ENCODE peak calls at places on chromosomes 3 and 15, in ten cellular contexts. T is T-helper 9 cell; F is GM23248; C is progenitor cell of endocrine pancreas; U is OCI-LY7; L is hepatocyte; N is endothelial cell; K is AG04450; P is stimulated activated CD8-positive, alpha-beta memory T cell treated with anti-CD3 and anti-CD28 coated beads, Interleukin-4, amount 100 ng/mL, for 1 hour; J is activated CD4-positive, alpha-beta memory T cell treated with anti-CD3 and anti-CD28 coated beads for 36 hours. W is an unnamed sample.

GRCh38 chr3:127074900-127075360 is 92.0 kb downstream of the PLXNA1 start:
- DNase-seq in T (no peak), F (peak), C (no peak), U (peak), L (no peak), N (no peak), K (no peak), P (no peak), J (no peak), W (peak)

GRCh38 chr15:41561104-41561776 is 2.2 kb downstream of the TYRO3 start:
- DNase-seq in T (no peak), F (no peak), C (no peak), U (no peak), L (no peak), N (no peak), K (no peak), P (no peak), J (no peak), W (no peak)

GRCh38 chr3:100316656-100317069 is 17.9 kb upstream of the NIT2 start:
- DNase-seq in T (no peak), F (peak), C (no peak), U (peak), L (peak), N (peak), K (peak), P (no peak), J (peak), W (peak)

GRCh38 chr15:62068071-62068786 is 1.5 kb downstream of the C2CD4A start:
- DNase-seq in T (peak), F (peak), C (peak), U (no peak), L (peak), N (peak), K (no peak), P (no peak), J (peak), W (peak)

GRCh38 chr15:61173899-61174689 is 55.0 kb downstream of the RORA start:
- DNase-seq in T (no peak), F (no peak), C (no peak), U (no peak), L (no peak), N (no peak), K (no peak), P (no peak), J (no peak), W (no peak)

GRCh38 chr15:81940467-81941451 is 105.1 kb downstream of the MEX3B start:
- DNase-seq in T (no peak), F (peak), C (no peak), U (no peak), L (no peak), N (no peak), K (peak), P (no peak), J (no peak), W (no peak)

GRCh38 chr15:88018865-88019626 is 237.5 kb downstream of the NTRK3 start:
- DNase-seq in T (no peak), F (peak), C (no peak), U (no peak), L (peak), N (no peak), K (no peak), P (no peak), J (no peak), W (no peak)

GRCh38 chr3:156820687-156821070 is 5.5 kb upstream of the LEKR1 start:
- DNase-seq in T (no peak), F (peak), C (no peak), U (no peak), L (no peak), N (no peak), K (no peak), P (no peak), J (no peak), W (no peak)

GRCh38 chr3:105786241-105786640 is 82.6 kb downstream of the CBLB start:
- DNase-seq in T (no peak), F (no peak), C (no peak), U (no peak), L (no peak), N (no peak), K (no peak), P (no peak), J (no peak), W (no peak)

GRCh38 chr15:38253448-38253847 is 812 bp downstream of the SPRED1 start:
- DNase-seq in T (no peak), F (peak), C (no peak), U (peak), L (peak), N (no peak), K (no peak), P (no peak), J (no peak), W (no peak)

GRCh38 chr3:110667216-110667615 is 404.4 kb upstream of the NECTIN3 start:
- DNase-seq in T (no peak), F (no peak), C (no peak), U (no peak), L (no peak), N (no peak), K (no peak), P (no peak), J (no peak), W (no peak)

GRCh38 chr15:59290311-59291213 is 82.1 kb downstream of the MYO1E start:
- DNase-seq in T (no peak), F (no peak), C (no peak), U (peak), L (no peak), N (no peak), K (no peak), P (no peak), J (no peak), W (no peak)

GRCh38 chr3:146148468-146148931 is 12.5 kb downstream of the PLOD2 start:
- DNase-seq in T (no peak), F (peak), C (no peak), U (no peak), L (no peak), N (no peak), K (no peak), P (no peak), J (no peak), W (no peak)

GRCh38 chr15:42091753-42092665 is 2.4 kb downstream of the PLA2G4D start:
- DNase-seq in T (no peak), F (peak), C (no peak), U (no peak), L (no peak), N (no peak), K (no peak), P (no peak), J (peak), W (no peak)

GRCh38 chr15:72866086-72866646 is 82.6 kb upstream of the ADPGK start:
- DNase-seq in T (no peak), F (peak), C (no peak), U (no peak), L (no peak), N (no peak), K (no peak), P (no peak), J (no peak), W (no peak)

GRCh38 chr3:177126015-177126773 is 71.1 kb downstream of the TBL1XR1 start:
- DNase-seq in T (no peak), F (peak), C (no peak), U (no peak), L (no peak), N (no peak), K (no peak), P (no peak), J (no peak), W (no peak)

GRCh38 chr3:135069406-135069805 is 274.3 kb downstream of the EPHB1 start:
- DNase-seq in T (no peak), F (no peak), C (no peak), U (no peak), L (no peak), N (no peak), K (no peak), P (no peak), J (no peak), W (no peak)

GRCh38 chr15:67033012-67033411 is 32.4 kb upstream of the SMAD3 start:
- DNase-seq in T (peak), F (no peak), C (no peak), U (no peak), L (no peak), N (no peak), K (no peak), P (no peak), J (peak), W (no peak)

GRCh38 chr15:81327526-81327925 is 3.6 kb upstream of the STARD5 start:
- DNase-seq in T (no peak), F (peak), C (no peak), U (no peak), L (no peak), N (no peak), K (peak), P (no peak), J (no peak), W (no peak)

GRCh38 chr3:149085828-149086231 is 503 bp downstream of the HLTF start:
- DNase-seq in T (peak), F (peak), C (no peak), U (peak), L (peak), N (peak), K (no peak), P (no peak), J (peak), W (peak)

GRCh38 chr3:187746059-187746453 is 788 bp upstream of the BCL6 start:
- DNase-seq in T (no peak), F (peak), C (no peak), U (no peak), L (no peak), N (no peak), K (no peak), P (no peak), J (no peak), W (no peak)

GRCh38 chr3:177111541-177111949 is 85.7 kb downstream of the TBL1XR1 start:
- DNase-seq in T (no peak), F (no peak), C (no peak), U (no peak), L (no peak), N (no peak), K (no peak), P (no peak), J (no peak), W (no peak)

GRCh38 chr3:57544181-57545125 is at the start of gene DNAH12:
- DNase-seq in T (no peak), F (peak), C (peak), U (peak), L (peak), N (peak), K (no peak), P (no peak), J (peak), W (peak)

GRCh38 chr3:20573175-20573574 is 387.2 kb upstream of the SGO1 start:
- DNase-seq in T (no peak), F (peak), C (no peak), U (no peak), L (no peak), N (no peak), K (no peak), P (no peak), J (no peak), W (no peak)

GRCh38 chr3:13710251-13710650 is 161.3 kb downstream of the FBLN2 start:
- DNase-seq in T (no peak), F (no peak), C (peak), U (no peak), L (no peak), N (peak), K (no peak), P (no peak), J (peak), W (no peak)

GRCh38 chr15:52150878-52151277 is 38.3 kb upstream of the BCL2L10 start:
- DNase-seq in T (no peak), F (no peak), C (no peak), U (no peak), L (no peak), N (no peak), K (no peak), P (no peak), J (no peak), W (no peak)

GRCh38 chr15:94205366-94205765 is 26.0 kb upstream of the MCTP2 start:
- DNase-seq in T (no peak), F (no peak), C (no peak), U (no peak), L (no peak), N (no peak), K (no peak), P (no peak), J (peak), W (no peak)

GRCh38 chr3:47715928-47716327 is 65.8 kb downstream of the SMARCC1 start:
- DNase-seq in T (no peak), F (peak), C (no peak), U (no peak), L (no peak), N (no peak), K (no peak), P (no peak), J (no peak), W (no peak)

GRCh38 chr3:129481783-129482332 is 41.8 kb downstream of the IFT122 start:
- DNase-seq in T (peak), F (peak), C (no peak), U (no peak), L (no peak), N (no peak), K (no peak), P (no peak), J (peak), W (peak)

GRCh38 chr3:195226900-195227447 is 44.0 kb downstream of the XXYLT1 start:
- DNase-seq in T (no peak), F (peak), C (no peak), U (peak), L (no peak), N (no peak), K (no peak), P (no peak), J (peak), W (no peak)

GRCh38 chr15:81098884-81099601 is 35.0 kb upstream of the CFAP161 start:
- DNase-seq in T (no peak), F (no peak), C (no peak), U (no peak), L (no peak), N (peak), K (no peak), P (no peak), J (no peak), W (no peak)

GRCh38 chr3:123365450-123366143 is 83.3 kb downstream of the ADCY5 start:
- DNase-seq in T (no peak), F (peak), C (peak), U (no peak), L (peak), N (peak), K (no peak), P (no peak), J (no peak), W (peak)